ENCODE peak calls at places on chromosomes 1 and 21, in eight cellular contexts. P, I, D, Y, X, E, L and W are unnamed samples.

GRCh38 chr1:182149411-182149965 is 88.0 kb upstream of the ZNF648 start:
- DNase-seq in P (peak; percentile 67), I (peak; percentile 23), D (no peak), Y (peak; percentile 63), X (no peak), E (no peak), L (peak; percentile 21), W (peak; percentile 28)

GRCh38 chr1:2046953-2047748 is 3.1 kb upstream of the PRKCZ start:
- DNase-seq in P (no peak), I (no peak), D (no peak), Y (no peak), X (no peak), E (peak; percentile 80), L (no peak), W (no peak)

GRCh38 chr1:58845947-58846346 is 62.1 kb upstream of the JUN start:
- DNase-seq in P (no peak), I (no peak), D (no peak), Y (no peak), X (no peak), E (no peak), L (no peak), W (no peak)

GRCh38 chr1:40979241-40980067 is at the start of gene CTPS1:
- DNase-seq in P (peak; percentile 50), I (peak; percentile 83), D (peak; percentile 96), Y (peak; percentile 96), X (peak; percentile 92), E (peak; percentile 96), L (peak; percentile 94), W (peak; percentile 100)

GRCh38 chr1:35377553-35377952 is 109.0 kb downstream of the ZMYM4 start:
- DNase-seq in P (no peak), I (no peak), D (no peak), Y (no peak), X (no peak), E (no peak), L (peak; percentile 38), W (no peak)

GRCh38 chr1:203907901-203908300 is 46.5 kb downstream of the SNRPE start:
- DNase-seq in P (no peak), I (no peak), D (no peak), Y (no peak), X (no peak), E (no peak), L (no peak), W (no peak)

GRCh38 chr21:29318354-29318753 is 19.6 kb downstream of the BACH1 start:
- DNase-seq in P (no peak), I (no peak), D (no peak), Y (no peak), X (no peak), E (no peak), L (peak; percentile 59), W (no peak)

GRCh38 chr1:207393610-207394009 is 60.5 kb upstream of the CR2 start:
- DNase-seq in P (peak; percentile 96), I (peak; percentile 45), D (no peak), Y (no peak), X (no peak), E (no peak), L (peak; percentile 93), W (no peak)

GRCh38 chr1:209434066-209434465 is 149.4 kb upstream of the CAMK1G start:
- DNase-seq in P (no peak), I (no peak), D (no peak), Y (no peak), X (no peak), E (no peak), L (peak; percentile 17), W (no peak)

GRCh38 chr1:7299329-7299799 is 471.7 kb upstream of the VAMP3 start:
- DNase-seq in P (peak; percentile 90), I (peak; percentile 96), D (no peak), Y (no peak), X (peak; percentile 30), E (peak; percentile 48), L (peak; percentile 99), W (no peak)

GRCh38 chr1:207966521-207966920 is 55.6 kb upstream of the CD34 start:
- DNase-seq in P (no peak), I (no peak), D (no peak), Y (no peak), X (no peak), E (no peak), L (no peak), W (no peak)

GRCh38 chr1:205782627-205783470 is 7.6 kb upstream of the RAB29 start:
- DNase-seq in P (no peak), I (no peak), D (no peak), Y (no peak), X (no peak), E (no peak), L (no peak), W (no peak)

GRCh38 chr1:39954261-39954869 is 580 bp upstream of the MFSD2A start:
- DNase-seq in P (no peak), I (no peak), D (no peak), Y (no peak), X (no peak), E (peak; percentile 28), L (no peak), W (no peak)

GRCh38 chr1:183089025-183089639 is 65.9 kb downstream of the LAMC1 start:
- DNase-seq in P (no peak), I (no peak), D (no peak), Y (no peak), X (no peak), E (peak; percentile 44), L (no peak), W (no peak)

GRCh38 chr1:174726167-174726879 is 273.4 kb upstream of the CACYBP start:
- DNase-seq in P (no peak), I (peak; percentile 32), D (no peak), Y (no peak), X (no peak), E (no peak), L (peak; percentile 72), W (peak; percentile 26)

DNA sequence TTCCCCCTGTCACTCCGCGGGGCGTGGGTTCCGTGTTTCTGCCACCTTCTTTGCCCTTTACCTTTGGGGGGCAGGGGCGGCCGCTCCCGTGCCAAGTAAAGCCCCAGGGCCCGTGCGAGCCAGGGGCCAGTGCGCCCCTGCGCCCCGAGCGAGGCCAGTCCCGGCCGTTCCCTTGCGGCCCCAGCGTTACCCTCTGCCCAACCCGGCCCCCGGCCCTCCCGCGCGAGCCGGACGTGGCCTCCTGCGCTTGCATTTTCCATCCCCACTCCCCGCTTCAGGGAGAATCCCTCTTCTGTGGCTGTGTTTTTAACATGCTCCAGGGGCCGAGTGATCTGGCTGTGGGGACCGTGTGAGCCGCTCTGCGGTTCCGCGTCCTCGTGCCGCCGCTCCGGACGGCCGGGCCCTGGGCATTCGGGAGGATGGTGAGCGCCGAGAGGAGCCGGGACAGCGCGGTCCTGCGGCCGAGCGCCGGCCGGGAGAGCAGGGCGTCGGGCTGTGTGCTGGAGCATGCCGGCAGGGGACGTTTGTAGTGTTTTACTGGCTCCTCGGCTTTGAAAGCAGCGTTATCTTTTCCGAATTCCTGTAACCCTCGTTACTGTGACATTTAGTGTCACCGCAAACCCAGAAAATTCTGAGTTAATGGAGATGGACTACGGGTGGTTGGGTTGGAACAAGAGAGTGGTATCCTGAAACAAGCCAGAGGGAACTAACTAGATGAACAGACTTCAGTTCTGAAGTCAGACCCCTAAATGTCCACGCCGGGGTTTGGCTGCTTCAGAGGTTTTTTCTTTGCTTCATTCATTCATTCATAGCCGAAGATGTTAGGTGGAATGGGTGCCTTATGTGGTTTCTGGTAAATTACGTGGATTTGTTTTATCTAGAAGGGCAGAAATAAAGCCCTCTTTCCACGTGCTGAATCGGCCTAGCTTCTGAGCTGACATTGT is 1.1 kb downstream of the GALNT2 start:
- DNase-seq in P (no peak), I (no peak), D (peak; percentile 62), Y (peak; percentile 62), X (peak; percentile 19), E (peak; percentile 36), L (peak; percentile 39), W (peak; percentile 50)
- TF ChIP-seq CTCF in P (peak; percentile 29), I (peak; percentile 20), D (no peak), Y (no peak), X (no peak), E (no peak), L (peak; percentile 40), W (peak; percentile 7)

DNA sequence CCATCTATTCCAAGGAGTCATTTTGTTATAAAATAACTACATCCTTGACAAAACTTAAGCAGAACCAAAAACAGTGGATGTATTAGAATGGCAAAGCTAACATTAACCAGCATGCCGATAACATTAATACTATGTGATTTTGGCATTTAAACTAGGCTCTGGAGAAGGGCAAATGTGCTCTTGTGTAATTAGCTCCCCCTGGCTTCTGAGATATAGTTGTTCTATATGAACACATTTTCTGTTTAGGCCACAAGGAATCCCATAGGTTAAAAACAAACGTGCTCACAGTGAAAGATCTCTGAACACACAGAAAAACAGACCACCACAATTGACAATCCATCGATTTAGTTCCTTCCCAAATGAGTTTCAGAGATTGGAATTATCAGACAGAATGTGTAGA is 57.4 kb upstream of the TARS2 start:
- DNase-seq in P (no peak), I (no peak), D (no peak), Y (no peak), X (no peak), E (no peak), L (peak; percentile 43), W (peak; percentile 27)
- TF ChIP-seq CTCF in P (peak; percentile 13), I (no peak), D (no peak), Y (peak; percentile 12), X (no peak), E (no peak), L (peak; percentile 44), W (peak; percentile 33)

DNA sequence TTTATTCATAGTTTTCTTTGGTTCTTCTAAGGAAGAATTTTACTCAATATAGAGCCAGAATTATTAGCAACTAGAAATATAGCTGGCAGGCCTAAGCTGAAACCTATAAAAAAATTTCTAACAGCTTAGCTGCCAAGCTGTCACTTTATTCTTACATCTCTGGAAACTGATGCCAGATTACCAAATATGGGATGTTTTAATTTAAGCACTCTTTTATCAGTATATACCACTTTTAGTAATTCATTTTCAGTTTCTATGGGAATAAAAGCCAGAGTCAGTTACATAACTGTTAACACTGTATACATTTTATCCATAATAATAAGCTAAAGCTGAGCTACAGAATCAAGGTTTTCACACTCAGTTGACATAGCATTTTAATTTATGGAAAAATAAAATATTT is 68.7 kb upstream of the MPC2 start:
- DNase-seq in P (no peak), I (no peak), D (no peak), Y (no peak), X (no peak), E (no peak), L (no peak), W (no peak)
- TF ChIP-seq CTCF in P (no peak), I (no peak), D (no peak), Y (no peak), X (no peak), E (no peak), L (no peak), W (no peak)

DNA sequence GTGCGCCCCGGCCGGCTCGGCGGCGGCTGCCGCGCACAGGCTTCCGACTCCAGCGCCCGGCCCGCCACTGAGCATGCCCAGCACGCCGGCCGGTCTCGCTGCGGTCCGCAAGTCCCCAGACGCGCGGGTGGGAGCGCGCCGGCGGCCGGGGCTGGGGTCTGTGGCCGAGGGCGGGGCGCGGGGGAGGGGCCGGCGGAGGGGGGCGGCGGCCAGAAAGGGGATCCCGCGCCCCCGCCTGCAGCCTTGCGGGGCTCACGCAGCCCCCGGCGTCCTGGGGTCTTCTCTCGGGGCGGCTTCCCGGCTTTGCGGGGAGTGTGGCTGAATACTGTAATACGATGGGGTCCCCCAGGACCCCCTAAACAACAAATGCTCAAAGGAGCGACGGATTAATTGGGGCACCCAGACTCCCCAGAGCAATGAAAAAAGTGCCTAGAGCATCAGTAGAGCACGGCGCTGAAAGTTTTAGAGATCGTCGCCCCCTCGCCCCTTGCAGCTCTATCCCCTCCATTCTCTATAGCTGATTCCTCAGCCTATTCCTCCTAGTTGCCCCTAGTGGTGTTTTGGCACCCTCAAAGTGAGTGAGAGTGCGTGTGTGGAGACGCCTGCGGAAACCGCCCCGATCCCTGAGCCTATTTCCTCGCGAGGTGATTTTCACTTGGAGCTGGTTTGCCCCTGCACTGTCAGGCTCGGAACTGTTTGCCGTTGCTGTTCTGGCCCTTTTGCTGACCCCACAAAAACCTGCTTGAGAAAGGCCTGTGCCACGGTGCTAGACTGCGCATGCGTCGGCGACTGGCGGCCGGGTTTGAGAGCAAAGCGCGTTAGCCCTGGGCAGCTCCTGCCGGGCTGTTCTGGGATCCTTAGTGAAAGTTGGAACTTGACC is at the start of gene VAV3:
- DNase-seq in P (no peak), I (peak; percentile 35), D (peak; percentile 86), Y (peak; percentile 84), X (peak; percentile 38), E (peak; percentile 61), L (peak; percentile 77), W (peak; percentile 81)
- TF ChIP-seq CTCF in P (no peak), I (peak; percentile 27), D (peak; percentile 14), Y (peak; percentile 8), X (no peak), E (no peak), L (peak; percentile 21), W (no peak)